ENCODE peak calls at places on chromosomes 6 and 20, in five cellular contexts. K is skeletal muscle cell, Z is PC-3, L is fibroblast of villous mesenchyme, X is mammary epithelial cell. B is an unnamed sample.

GRCh38 chr20:60009826-60010616 is 51.8 kb downstream of the CDH26 start:
- DNase-seq in K (no peak), Z (peak; percentile 31), L (no peak), X (no peak), B (no peak)

GRCh38 chr6:139109558-139109957 is 25.3 kb upstream of the HECA start:
- DNase-seq in L (no peak), X (no peak), K (no peak), Z (peak; percentile 43), B (no peak)

GRCh38 chr6:142301421-142302391 is at the start of gene ADGRG6:
- DNase-seq in Z (peak; percentile 66), L (peak; percentile 52), K (no peak), X (peak; percentile 65), B (no peak)

GRCh38 chr6:71852951-71853350 is 33.4 kb upstream of the RIMS1 start:
- DNase-seq in X (no peak), Z (no peak), K (no peak), L (no peak), B (no peak)

GRCh38 chr6:57301755-57302154 is 15.7 kb upstream of the PRIM2 start:
- DNase-seq in L (peak; percentile 30), Z (no peak), K (no peak), X (no peak), B (no peak)

GRCh38 chr6:50724381-50725124 is 11.2 kb downstream of the TFAP2D start:
- DNase-seq in Z (no peak), L (no peak), X (no peak), K (no peak), B (no peak)

GRCh38 chr20:37755665-37756064 is 61.8 kb downstream of the CTNNBL1 start:
- DNase-seq in K (no peak), X (no peak), Z (no peak), L (peak; percentile 7), B (no peak)

GRCh38 chr20:56200456-56200855 is 48.1 kb upstream of the MC3R start:
- DNase-seq in L (no peak), Z (peak; percentile 6), X (no peak), K (no peak), B (no peak)

GRCh38 chr20:9112541-9113515 is 43.9 kb downstream of the PLCB4 start:
- DNase-seq in K (peak; percentile 18), X (peak; percentile 41), Z (no peak), L (peak; percentile 65), B (peak; percentile 25)

GRCh38 chr20:58708246-58708931 is 15.8 kb downstream of the NPEPL1 start:
- DNase-seq in L (no peak), K (no peak), X (no peak), Z (no peak), B (no peak)

GRCh38 chr20:31695849-31696804 is 26.5 kb downstream of the BCL2L1 start:
- DNase-seq in K (no peak), X (peak; percentile 58), L (peak; percentile 76), Z (peak; percentile 95), B (peak; percentile 75)
- H3K4me3 ChIP-seq in K (no peak overlapping the region), X (no peak overlapping the region), L (no peak overlapping the region), Z (no peak overlapping the region), B (no peak overlapping the region)

DNA sequence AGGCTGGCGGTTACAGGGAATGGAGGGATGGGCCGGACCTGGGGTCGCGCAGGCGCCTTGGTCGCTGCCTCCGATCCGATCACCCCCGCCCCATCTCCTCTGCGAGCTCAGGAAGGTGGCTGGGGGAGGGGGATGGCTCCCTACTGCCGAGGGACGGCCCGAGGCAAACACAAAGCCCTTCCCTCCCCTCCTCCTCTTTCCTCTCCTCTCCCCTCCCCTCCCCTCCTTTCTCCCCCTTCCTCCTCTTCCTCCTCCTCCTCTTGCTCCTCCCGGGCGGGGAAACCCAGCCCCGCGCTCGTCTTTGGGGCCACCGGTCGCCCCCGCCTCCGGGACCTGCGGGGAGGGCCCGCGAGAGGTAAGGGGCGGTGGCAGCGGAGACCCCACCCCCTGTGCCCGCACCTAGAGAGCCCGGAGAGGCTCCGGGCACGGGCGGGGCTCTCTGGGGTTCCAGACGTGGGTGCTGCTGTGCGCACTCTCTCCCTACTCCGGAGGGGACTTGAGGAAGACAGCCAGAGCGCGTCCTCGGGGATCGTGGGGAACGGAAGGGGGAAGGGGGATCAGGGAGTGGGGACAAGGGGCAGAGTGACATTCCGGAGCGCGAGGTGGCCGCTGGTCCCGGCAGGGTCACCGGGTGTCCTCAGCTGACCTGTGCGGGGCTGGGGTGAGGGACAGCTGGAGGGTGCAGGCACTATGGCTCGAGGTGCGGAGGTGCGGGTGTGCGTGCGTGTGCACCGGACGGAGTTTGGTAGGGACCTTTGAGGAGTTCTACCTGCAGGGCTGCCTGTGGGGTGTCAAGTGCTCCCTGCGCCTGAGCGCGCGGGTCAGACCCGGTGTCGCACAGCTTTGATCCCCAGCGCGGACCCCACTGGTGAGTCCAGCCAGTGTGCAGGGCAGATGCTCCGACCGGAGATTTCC is at the start of gene RIN2:
- DNase-seq in Z (peak; percentile 96), X (peak; percentile 79), L (peak; percentile 91), K (peak; percentile 48), B (peak; percentile 82)
- H3K4me3 ChIP-seq in Z (peak within 1 kb of the TSS; percentile 89), X (peak within 1 kb of the TSS; percentile 64), L (peak within 1 kb of the TSS; percentile 85), K (peak within 1 kb of the TSS; percentile 84), B (peak within 1 kb of the TSS; percentile 85)

GRCh38 chr6:133916650-133917151 is 27.8 kb downstream of the TCF21 start:
- DNase-seq in K (peak; percentile 69), L (peak; percentile 89), Z (peak; percentile 86), X (peak; percentile 63), B (peak; percentile 68)
- H3K4me3 ChIP-seq in K (no peak overlapping the region), L (no peak overlapping the region), Z (peak overlapping the region; percentile 39), X (no peak overlapping the region), B (no peak overlapping the region)

GRCh38 chr6:41153992-41154625 is at the start of gene TREML1:
- DNase-seq in K (no peak), Z (no peak), X (peak; percentile 24), L (no peak), B (no peak)
- H3K4me3 ChIP-seq in K (no peak within 1 kb of the TSS), Z (no peak within 1 kb of the TSS), X (no peak within 1 kb of the TSS), L (no peak within 1 kb of the TSS), B (no peak within 1 kb of the TSS)

GRCh38 chr6:1614448-1614766 is 4.7 kb downstream of the FOXC1 start:
- DNase-seq in Z (no peak), L (no peak), X (no peak), K (no peak), B (no peak)

GRCh38 chr6:1617466-1618304 is 8.0 kb downstream of the FOXC1 start:
- DNase-seq in K (no peak), L (no peak), X (no peak), Z (no peak), B (no peak)

GRCh38 chr6:1616556-1617463 is 7.1 kb downstream of the FOXC1 start:
- DNase-seq in X (no peak), Z (no peak), K (no peak), L (no peak), B (no peak)

GRCh38 chr6:1614767-1615650 is 5.3 kb downstream of the FOXC1 start:
- DNase-seq in Z (no peak), X (no peak), L (no peak), K (no peak), B (no peak)

DNA sequence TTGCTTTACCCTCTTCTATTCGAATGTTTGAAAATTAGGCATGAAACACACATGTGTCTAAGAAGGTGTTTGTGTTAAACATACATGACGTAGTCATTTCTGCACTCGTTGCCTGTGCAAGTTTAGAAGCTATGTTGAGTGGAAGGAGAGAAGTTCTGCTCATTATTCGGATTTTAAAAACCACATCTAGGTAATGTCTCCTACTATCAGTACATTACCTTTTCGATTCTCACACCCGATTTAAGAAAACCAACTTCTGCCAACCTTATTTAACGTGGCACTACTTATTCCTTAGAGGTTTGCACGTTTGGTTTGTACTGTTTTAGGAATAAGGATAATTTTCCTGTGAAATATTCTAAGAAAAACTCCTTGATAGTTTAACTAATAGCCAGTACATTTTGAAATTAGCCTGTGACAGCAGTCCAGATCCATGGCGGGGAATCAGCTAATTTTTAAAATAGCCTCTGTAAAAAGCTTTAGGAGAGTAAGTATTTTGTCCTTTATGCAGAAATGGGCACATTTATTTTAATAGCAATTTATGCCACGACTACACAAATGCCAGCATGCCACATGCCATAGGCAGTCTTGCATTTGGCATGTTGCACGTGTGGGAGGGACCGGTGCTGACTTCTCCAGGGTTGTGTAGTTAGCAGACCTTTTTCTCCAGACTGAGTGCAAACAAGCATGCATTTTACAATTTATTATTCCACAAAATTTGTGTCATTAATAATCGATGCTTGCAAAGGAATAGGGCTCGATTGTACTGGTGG is 6.1 kb downstream of the FOXC1 start:
- DNase-seq in K (no peak), Z (no peak), X (no peak), L (no peak), B (no peak)
- H3K4me3 ChIP-seq in K (no peak overlapping the region), Z (no peak overlapping the region), X (no peak overlapping the region), L (no peak overlapping the region), B (peak overlapping the region; percentile 87)

GRCh38 chr6:1595271-1596087 is 14.2 kb upstream of the FOXC1 start:
- DNase-seq in L (no peak), Z (no peak), K (no peak), X (no peak), B (no peak)
- H3K4me3 ChIP-seq in L (no peak overlapping the region), Z (peak overlapping the region; percentile 34), K (peak overlapping the region; percentile 32), X (no peak overlapping the region), B (no peak overlapping the region)

GRCh38 chr6:116763871-116764270 is 1.6 kb downstream of the FAM162B start:
- DNase-seq in Z (no peak), X (no peak), L (no peak), K (no peak), B (no peak)

GRCh38 chr6:116764557-116764960 is 960 bp downstream of the FAM162B start:
- DNase-seq in Z (no peak), K (no peak), X (no peak), L (peak; percentile 5), B (no peak)

GRCh38 chr6:116763048-116763447 is 2.5 kb downstream of the FAM162B start:
- DNase-seq in X (no peak), Z (no peak), L (no peak), K (no peak), B (no peak)

GRCh38 chr6:116766506-116767176 is 1.1 kb upstream of the FAM162B start:
- DNase-seq in L (no peak), Z (no peak), K (no peak), X (no peak), B (no peak)

GRCh38 chr6:116764961-116765841 is at the start of gene FAM162B:
- DNase-seq in X (peak; percentile 1), L (peak; percentile 20), Z (no peak), K (no peak), B (no peak)
- H3K4me3 ChIP-seq in X (no peak within 1 kb of the TSS), L (peak within 1 kb of the TSS; percentile 60), Z (no peak within 1 kb of the TSS), K (peak within 1 kb of the TSS; percentile 54), B (peak within 1 kb of the TSS; percentile 43)